ENCODE peak calls at places on chromosomes 4 and X, in four cellular contexts. I is lower leg skin, C is GM20000, W is PC-9. Z is an unnamed sample.

GRCh38 chrX:49165901-49166881 is 3.6 kb downstream of the MAGIX start:
- DNase-seq in I (peak; percentile 95), C (peak; percentile 51), W (no peak), Z (peak; percentile 49)

GRCh38 chr4:15188581-15189539 is 186.6 kb downstream of the CPEB2 start:
- DNase-seq in C (peak; percentile 15), W (no peak), I (no peak), Z (no peak)

GRCh38 chr4:92234393-92235176 is 69.2 kb upstream of the GRID2 start:
- DNase-seq in C (no peak), I (no peak), W (peak; percentile 73), Z (no peak)

GRCh38 chr4:44638091-44638490 is 13.3 kb downstream of the YIPF7 start:
- DNase-seq in W (no peak), C (no peak), I (no peak), Z (no peak)

GRCh38 chr4:1400191-1400805 is 5.9 kb downstream of the NKX1-1 start:
- DNase-seq in C (peak; percentile 21), W (no peak), I (peak; percentile 75), Z (no peak)

GRCh38 chrX:153539171-153539978 is 21.9 kb downstream of the ATP2B3 start:
- DNase-seq in I (peak; percentile 92), C (peak; percentile 73), W (no peak), Z (peak; percentile 73)

GRCh38 chr4:52983563-52984303 is 121.6 kb downstream of the RASL11B start:
- DNase-seq in I (no peak), W (peak; percentile 36), C (peak; percentile 66), Z (no peak)

GRCh38 chr4:162503868-162504267 is 340.1 kb upstream of the FSTL5 start:
- DNase-seq in I (no peak), W (no peak), C (no peak), Z (no peak)

GRCh38 chrX:116975517-116975916 is 512.7 kb upstream of the CT83 start:
- DNase-seq in W (no peak), C (no peak), I (no peak), Z (no peak)

GRCh38 chr4:5165419-5166369 is 114.4 kb downstream of the STK32B start:
- DNase-seq in W (no peak), C (no peak), I (no peak), Z (no peak)

GRCh38 chr4:118586357-118586790 is 98.8 kb upstream of the METTL14 start:
- DNase-seq in W (no peak), I (no peak), C (no peak), Z (no peak)

GRCh38 chr4:182449186-182449880 is 206.1 kb downstream of the TENM3 start:
- DNase-seq in C (peak; percentile 23), W (no peak), I (no peak), Z (no peak)

GRCh38 chr4:168803727-168804126 is 206.3 kb downstream of the CBR4 start:
- DNase-seq in C (no peak), I (no peak), W (no peak), Z (no peak)

GRCh38 chr4:51906167-51906647 is 63.3 kb downstream of the DCUN1D4 start:
- DNase-seq in C (peak; percentile 34), W (no peak), I (no peak), Z (no peak)

GRCh38 chr4:190014771-190015537 is 12.1 kb downstream of the FRG2 start:
- DNase-seq in W (no peak), C (peak; percentile 58), I (peak; percentile 79), Z (no peak)

GRCh38 chr4:105196523-105197145 is 50.0 kb downstream of the TET2 start:
- DNase-seq in I (no peak), C (no peak), W (no peak), Z (no peak)

GRCh38 chr4:95158626-95159025 is 390.1 kb downstream of the UNC5C start:
- DNase-seq in C (no peak), I (no peak), W (no peak), Z (no peak)

GRCh38 chr4:142846729-142847606 is 867 bp upstream of the INPP4B start:
- DNase-seq in I (no peak), C (peak; percentile 41), W (peak; percentile 59), Z (peak; percentile 57)

GRCh38 chr4:165709973-165710526 is 163.0 kb upstream of the TLL1 start:
- DNase-seq in I (no peak), W (peak; percentile 66), C (no peak), Z (no peak)

GRCh38 chrX:151098996-151099395 is 77.4 kb upstream of the GPR50 start:
- DNase-seq in W (no peak), I (no peak), C (no peak), Z (no peak)

GRCh38 chrX:9515973-9516538 is 51.2 kb downstream of the TBL1X start:
- DNase-seq in I (no peak), W (no peak), C (no peak), Z (no peak)

GRCh38 chr4:115272585-115272984 is 159.2 kb upstream of the NDST4 start:
- DNase-seq in W (no peak), I (no peak), C (no peak), Z (no peak)

GRCh38 chr4:23429497-23429896 is 460.4 kb downstream of the PPARGC1A start:
- DNase-seq in C (no peak), I (no peak), W (no peak), Z (no peak)

GRCh38 chr4:88661724-88662123 is 35.9 kb downstream of the NAP1L5 start:
- DNase-seq in C (no peak), I (no peak), W (peak; percentile 78), Z (no peak)

GRCh38 chr4:1403177-1403583 is 3.1 kb downstream of the NKX1-1 start:
- DNase-seq in W (no peak), I (peak; percentile 69), C (peak; percentile 49), Z (no peak)

GRCh38 chr4:112015960-112016359 is 129.3 kb upstream of the FAM241A start:
- DNase-seq in C (no peak), W (no peak), I (no peak), Z (no peak)

GRCh38 chr4:15695240-15695699 is 7.6 kb upstream of the BST1 start:
- DNase-seq in C (no peak), W (peak; percentile 71), I (no peak), Z (no peak)

Z was measured in stimulated activated effector memory CD8-positive, alpha-beta T cell treated with anti-CD3 and anti-CD28 coated beads, Interleukin-12 subunit alpha, Interleukin-12 subunit beta, amount 100 ng/mL, for 72 hours.